ENCODE peak calls at places on chromosomes 11 and 22, in nine cellular contexts. L is activated CD8-positive, alpha-beta memory T cell treated with anti-CD3 and anti-CD28 coated beads for 4 hours; Y is osteocyte; T is mesendoderm; K is ACHN; X is AG08395; U is COR-L47; D is activated T-cell treated with anti-CD3 and anti-CD28 coated beads for 1 hour; W is effector memory CD8-positive, alpha-beta T cell. H is an unnamed sample.

GRCh38 chr11:76642341-76642740 is 28.2 kb downstream of the LRRC32 start:
- DNase-seq in L (no peak), K (no peak), W (no peak), D (no peak), U (no peak), X (no peak), Y (peak), T (peak), H (no peak)

GRCh38 chr22:19963863-19964642 is 22.4 kb upstream of the TXNRD2 start:
- DNase-seq in W (no peak), D (no peak), U (no peak), T (no peak), K (no peak), Y (no peak), L (no peak), X (no peak), H (no peak)

GRCh38 chr11:27423125-27423524 is 49.5 kb downstream of the LGR4 start:
- DNase-seq in K (no peak), D (no peak), U (no peak), X (peak), Y (no peak), W (no peak), T (peak), L (no peak), H (no peak)

GRCh38 chr11:74011360-74012071 is 2.6 kb upstream of the UCP3 start:
- DNase-seq in U (no peak), K (no peak), L (no peak), T (no peak), Y (no peak), W (peak), X (peak), D (no peak), H (no peak)

GRCh38 chr11:12409621-12410005 is 32.2 kb downstream of the PARVA start:
- DNase-seq in Y (no peak), L (no peak), X (no peak), W (no peak), D (no peak), T (no peak), K (no peak), U (no peak), H (no peak)

GRCh38 chr11:95608093-95608492 is 181.5 kb downstream of the FAM76B start:
- DNase-seq in U (no peak), Y (no peak), W (no peak), D (no peak), T (no peak), X (no peak), L (no peak), K (no peak), H (no peak)

GRCh38 chr11:128814856-128815705 is 52.0 kb downstream of the KCNJ1 start:
- DNase-seq in D (no peak), U (no peak), K (no peak), W (no peak), T (peak), X (peak), Y (no peak), L (no peak), H (peak)

GRCh38 chr11:115950660-115951059 is 446.4 kb upstream of the CADM1 start:
- DNase-seq in Y (no peak), X (no peak), D (no peak), K (no peak), W (no peak), L (no peak), T (no peak), U (no peak), H (no peak)

GRCh38 chr11:113526521-113526920 is 51.3 kb upstream of the DRD2 start:
- DNase-seq in D (no peak), K (no peak), L (no peak), T (no peak), Y (no peak), U (no peak), W (no peak), X (no peak), H (no peak)

GRCh38 chr11:111645657-111646316 is 43.5 kb downstream of the SIK2 start:
- DNase-seq in W (no peak), T (no peak), U (no peak), Y (no peak), X (no peak), D (no peak), K (no peak), L (no peak), H (no peak)

GRCh38 chr22:25072406-25072805 is 119.9 kb downstream of the KIAA1671 start:
- DNase-seq in L (no peak), K (no peak), T (no peak), W (no peak), U (no peak), X (no peak), D (no peak), Y (no peak), H (no peak)

GRCh38 chr22:22618448-22618847 is 26.0 kb upstream of the GGTLC2 start:
- DNase-seq in W (no peak), T (no peak), K (no peak), D (no peak), L (no peak), U (no peak), Y (no peak), X (no peak), H (no peak)

GRCh38 chr11:63767415-63768231 is 952 bp downstream of the ZFTA start:
- DNase-seq in D (no peak), K (peak), Y (no peak), L (no peak), T (peak), X (peak), U (peak), W (no peak), H (peak)

GRCh38 chr11:97722065-97722464 is 1298.7 kb upstream of the CNTN5 start:
- DNase-seq in K (peak), Y (peak), L (no peak), X (no peak), D (no peak), W (no peak), T (peak), U (peak), H (peak)

GRCh38 chr11:120384476-120384875 is 48.3 kb downstream of the ARHGEF12 start:
- DNase-seq in X (no peak), Y (no peak), D (no peak), T (peak), W (no peak), U (no peak), K (no peak), L (no peak), H (no peak)

GRCh38 chr11:119705362-119705761 is 23.6 kb downstream of the NECTIN1 start:
- DNase-seq in L (no peak), D (no peak), T (no peak), U (no peak), W (no peak), K (no peak), Y (no peak), X (no peak), H (no peak)

GRCh38 chr22:37431366-37431765 is 4.1 kb upstream of the ELFN2 start:
- DNase-seq in Y (no peak), T (no peak), K (peak), L (no peak), W (no peak), U (no peak), D (no peak), X (no peak), H (no peak)

GRCh38 chr11:69359735-69360470 is 65.9 kb downstream of the MYEOV start:
- DNase-seq in K (no peak), U (no peak), T (no peak), W (no peak), Y (no peak), L (no peak), X (no peak), D (no peak), H (no peak)

GRCh38 chr11:126335463-126335760 is 20.1 kb upstream of the ST3GAL4 start:
- DNase-seq in X (no peak), Y (no peak), U (no peak), D (no peak), T (no peak), W (no peak), K (no peak), L (no peak), H (no peak)

GRCh38 chr22:41966607-41967240 is 2.5 kb upstream of the SEPTIN3 start:
- DNase-seq in W (no peak), X (peak), K (peak), Y (no peak), T (peak), D (no peak), L (no peak), U (peak), H (peak)

GRCh38 chr11:76672431-76673163 is 2.0 kb upstream of the LRRC32 start:
- DNase-seq in D (no peak), L (peak), U (no peak), K (peak), W (peak), Y (no peak), T (no peak), X (no peak), H (no peak)

GRCh38 chr22:17097701-17098100 is 12.9 kb downstream of the IL17RA start:
- DNase-seq in U (no peak), W (no peak), X (no peak), D (no peak), Y (no peak), K (no peak), L (no peak), T (no peak), H (no peak)

GRCh38 chr11:127994736-127995135 is 592.6 kb downstream of the ETS1 start:
- DNase-seq in U (no peak), Y (no peak), T (peak), L (no peak), X (peak), W (no peak), K (no peak), D (no peak), H (peak)

GRCh38 chr11:75735181-75735845 is 17.7 kb downstream of the MOGAT2 start:
- DNase-seq in K (no peak), W (no peak), Y (no peak), U (no peak), L (no peak), T (no peak), D (no peak), X (no peak), H (no peak)

GRCh38 chr22:47014636-47014930 is 252.1 kb downstream of the TBC1D22A start:
- DNase-seq in W (no peak), D (no peak), K (no peak), T (no peak), X (no peak), U (no peak), Y (no peak), L (no peak), H (no peak)

GRCh38 chr22:19128009-19128401 is 3.1 kb upstream of the TSSK2 start:
- DNase-seq in Y (no peak), D (no peak), U (no peak), K (no peak), T (no peak), W (no peak), X (no peak), L (no peak), H (no peak)

GRCh38 chr22:32880906-32881596 is 79.5 kb downstream of the TIMP3 start:
- DNase-seq in D (no peak), W (no peak), X (no peak), K (no peak), T (peak), L (no peak), Y (no peak), U (no peak), H (no peak)

GRCh38 chr11:69215216-69215615 is 59.5 kb downstream of the SMIM38 start:
- DNase-seq in W (no peak), K (no peak), D (no peak), Y (peak), X (no peak), T (no peak), U (no peak), L (no peak), H (no peak)